ENCODE peak calls at places on chromosomes 16 and 17, in eight cellular contexts. F, O, E, A, S, M, R and V are unnamed samples. For H3K4me1, the result is how much of the 10 kb centered on the place peaks cover.

GRCh38 chr16:48105976-48106375 is 49.8 kb downstream of the ABCC12 start:
- DNase-seq in R (no peak), M (no peak), O (no peak), F (no peak), A (no peak), E (no peak), S (no peak), V (no peak)

GRCh38 chr16:79997257-79997656 is 396.7 kb upstream of the MAF start:
- DNase-seq in M (no peak), R (no peak), F (peak), E (no peak), A (no peak), O (peak), S (no peak), V (no peak)

GRCh38 chr17:18143044-18143936 is 34.7 kb downstream of the MYO15A start:
- DNase-seq in A (no peak), E (no peak), M (peak), O (peak), F (no peak), R (no peak), S (no peak), V (peak)

GRCh38 chr16:1152123-1152638 is 725 bp upstream of the CACNA1H start:
- DNase-seq in E (no peak), F (no peak), M (peak), A (no peak), S (peak), R (no peak), O (peak), V (no peak)

GRCh38 chr17:49637050-49637449 is 40.8 kb downstream of the SPOP start:
- DNase-seq in S (no peak), M (no peak), O (no peak), A (no peak), E (no peak), R (no peak), F (no peak), V (no peak)

GRCh38 chr16:80720759-80721470 is 83.5 kb downstream of the CDYL2 start:
- DNase-seq in A (no peak), O (peak), R (no peak), M (no peak), S (no peak), F (no peak), E (no peak), V (no peak)

GRCh38 chr17:7977039-7977438 is 25.4 kb upstream of the GUCY2D start:
- DNase-seq in F (no peak), S (no peak), M (no peak), A (no peak), O (no peak), E (no peak), R (peak), V (no peak)

GRCh38 chr17:74953129-74953687 is 17.5 kb downstream of the OTOP3 start:
- DNase-seq in A (no peak), S (no peak), F (no peak), E (no peak), R (no peak), M (no peak), O (no peak), V (no peak)

GRCh38 chr16:83118365-83118764 is 491.6 kb downstream of the CDH13 start:
- DNase-seq in O (no peak), F (no peak), M (no peak), E (no peak), S (no peak), R (no peak), A (no peak), V (no peak)

GRCh38 chr17:58932956-58933355 is 173.7 kb downstream of the TRIM37 start:
- DNase-seq in M (no peak), S (no peak), O (no peak), A (no peak), F (no peak), E (no peak), R (no peak), V (no peak)

GRCh38 chr17:54899201-54899600 is 1.5 kb upstream of the TOM1L1 start:
- DNase-seq in O (no peak), A (no peak), S (no peak), R (no peak), F (peak), M (no peak), E (no peak), V (no peak)

GRCh38 chr16:75632857-75633256 is 9.8 kb upstream of the ADAT1 start:
- DNase-seq in M (no peak), F (no peak), A (no peak), E (no peak), S (no peak), O (no peak), R (no peak), V (no peak)

GRCh38 chr16:81076566-81077076 is 417 bp downstream of the C16orf46 start:
- DNase-seq in E (peak), S (peak), A (peak), O (peak), F (peak), R (peak), M (peak), V (no peak)

GRCh38 chr16:87006021-87006420 is 311.2 kb downstream of the C16orf95 start:
- DNase-seq in R (peak), O (no peak), F (no peak), E (no peak), A (no peak), M (no peak), S (no peak), V (no peak)
- H3K4me3 ChIP-seq in R (no peak), O (no peak), F (no peak), E (no peak), A (no peak), M (no peak), S (no peak), V (no peak)

GRCh38 chr17:1724869-1725641 is 551 bp downstream of the WDR81 start:
- DNase-seq in R (no peak), O (no peak), M (no peak), A (no peak), E (no peak), F (peak), S (no peak), V (no peak)

GRCh38 chr17:1727876-1728630 is 3.5 kb downstream of the WDR81 start:
- DNase-seq in F (peak), A (no peak), S (no peak), E (no peak), O (no peak), M (no peak), R (no peak), V (no peak)

GRCh38 chr17:1725642-1726511 is 1.4 kb downstream of the WDR81 start:
- DNase-seq in M (no peak), E (no peak), S (no peak), O (no peak), F (peak), R (no peak), A (no peak), V (no peak)

GRCh38 chr17:1726626-1727257 is 2.2 kb downstream of the WDR81 start:
- DNase-seq in F (no peak), R (no peak), O (no peak), M (no peak), E (no peak), S (no peak), A (no peak), V (no peak)

GRCh38 chr17:1727258-1727789 is 2.8 kb downstream of the WDR81 start:
- DNase-seq in R (no peak), A (no peak), M (no peak), E (no peak), O (no peak), F (no peak), S (no peak), V (no peak)
- H3K4me1 ChIP-seq in R (under half), A (under half), M (under half), E (under half), O (under half), F (under half), S (half or more), V (under half)

GRCh38 chr16:88429387-88430184 is 23.5 kb upstream of the ZFPM1 start:
- DNase-seq in M (no peak), A (no peak), O (no peak), F (no peak), E (no peak), S (no peak), R (no peak), V (no peak)

GRCh38 chr16:88428616-88429386 is 24.3 kb upstream of the ZFPM1 start:
- DNase-seq in M (no peak), R (no peak), A (no peak), F (no peak), E (no peak), S (no peak), O (no peak), V (no peak)

GRCh38 chr16:88430524-88431446 is 22.3 kb upstream of the ZFPM1 start:
- DNase-seq in E (no peak), R (no peak), O (no peak), A (no peak), S (peak), F (no peak), M (no peak), V (no peak)

GRCh38 chr16:88431651-88432050 is 21.4 kb upstream of the ZFPM1 start:
- DNase-seq in F (no peak), S (no peak), E (no peak), R (no peak), M (no peak), O (no peak), A (no peak), V (no peak)

GRCh38 chr16:88430185-88430523 is 22.9 kb upstream of the ZFPM1 start:
- DNase-seq in E (no peak), M (no peak), A (no peak), F (no peak), R (no peak), S (peak), O (no peak), V (no peak)
- H3K4me3 ChIP-seq in E (peak), M (no peak), A (no peak), F (no peak), R (peak), S (peak), O (no peak), V (peak)

DNA sequence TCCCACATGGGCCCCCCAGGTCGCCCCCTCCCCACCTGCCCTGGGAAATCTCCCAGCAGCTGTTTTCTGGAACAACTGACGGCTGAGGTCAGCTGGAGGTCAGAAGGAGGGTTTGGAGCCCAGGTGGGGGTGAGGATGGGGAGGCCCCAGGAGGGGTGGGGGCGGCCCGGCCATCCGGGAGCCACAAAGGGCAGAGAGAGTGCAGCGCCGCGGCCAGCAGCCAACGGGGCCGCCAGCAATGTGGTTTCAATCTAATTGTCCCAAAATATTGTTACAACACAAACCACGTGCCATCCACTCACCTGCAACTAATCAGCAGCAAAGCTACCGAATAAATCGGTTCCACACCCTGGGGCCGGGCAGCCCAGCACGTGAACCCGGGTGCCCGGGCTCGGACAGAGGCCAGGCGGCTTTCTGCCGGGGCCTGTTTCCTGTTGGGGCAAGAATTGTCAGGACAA is 28.3 kb upstream of the SLC38A10 start:
- DNase-seq in O (no peak), A (no peak), M (no peak), F (peak), R (no peak), E (no peak), S (no peak), V (no peak)
- H3K4me1 ChIP-seq in O (under half), A (under half), M (under half), F (under half), R (under half), E (under half), S (under half), V (under half)

DNA sequence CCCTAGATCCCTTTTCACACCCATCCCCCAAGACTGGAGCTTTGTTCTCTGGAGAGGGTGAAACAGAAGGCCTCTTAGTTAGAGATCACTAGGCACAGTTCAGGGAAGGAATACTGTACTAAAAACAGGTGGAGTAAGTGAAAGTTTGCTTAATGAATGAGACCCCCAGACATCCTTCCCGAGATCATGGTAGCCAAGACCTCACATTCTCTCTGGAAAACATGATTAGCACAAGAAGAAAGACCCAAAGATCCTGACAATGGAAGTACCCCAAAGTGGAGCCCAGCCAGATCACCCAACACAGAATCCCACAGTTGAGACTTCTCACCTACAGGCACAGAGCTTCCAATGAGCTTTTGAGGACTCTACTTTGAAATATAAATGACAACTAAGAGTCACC is 3.4 kb upstream of the CMTM4 start:
- DNase-seq in S (no peak), M (no peak), E (no peak), O (no peak), R (no peak), A (no peak), F (no peak), V (no peak)
- H3K4me3 ChIP-seq in S (no peak), M (no peak), E (no peak), O (no peak), R (no peak), A (no peak), F (no peak), V (no peak)

GRCh38 chr17:60395508-60396065 is 3.7 kb upstream of the USP32 start:
- DNase-seq in E (no peak), S (no peak), F (no peak), A (no peak), R (no peak), M (no peak), O (no peak), V (no peak)
- H3K4me1 ChIP-seq in E (under half), S (under half), F (under half), A (under half), R (under half), M (under half), O (under half), V (under half)

GRCh38 chr16:67200491-67200890 is 1.6 kb downstream of the ELMO3 start:
- DNase-seq in R (no peak), E (no peak), M (no peak), A (no peak), F (no peak), S (no peak), O (no peak), V (no peak)
- H3K4me3 ChIP-seq in R (no peak), E (no peak), M (no peak), A (peak), F (no peak), S (no peak), O (no peak), V (no peak)

GRCh38 chr16:89332248-89333245 is 115.0 kb downstream of the ZNF778 start:
- DNase-seq in S (no peak), F (no peak), R (no peak), M (no peak), A (no peak), E (no peak), O (no peak), V (no peak)

GRCh38 chr16:89334050-89334449 is 116.5 kb downstream of the ZNF778 start:
- DNase-seq in E (no peak), S (no peak), M (no peak), A (no peak), R (no peak), O (no peak), F (no peak), V (no peak)

GRCh38 chr16:89331371-89332109 is 114.0 kb downstream of the ZNF778 start:
- DNase-seq in A (no peak), O (no peak), S (no peak), F (no peak), E (no peak), M (no peak), R (no peak), V (no peak)

GRCh38 chr16:89326721-89327120 is 109.2 kb downstream of the ZNF778 start:
- DNase-seq in F (no peak), A (no peak), R (no peak), S (no peak), O (no peak), E (no peak), M (no peak), V (no peak)

DNA sequence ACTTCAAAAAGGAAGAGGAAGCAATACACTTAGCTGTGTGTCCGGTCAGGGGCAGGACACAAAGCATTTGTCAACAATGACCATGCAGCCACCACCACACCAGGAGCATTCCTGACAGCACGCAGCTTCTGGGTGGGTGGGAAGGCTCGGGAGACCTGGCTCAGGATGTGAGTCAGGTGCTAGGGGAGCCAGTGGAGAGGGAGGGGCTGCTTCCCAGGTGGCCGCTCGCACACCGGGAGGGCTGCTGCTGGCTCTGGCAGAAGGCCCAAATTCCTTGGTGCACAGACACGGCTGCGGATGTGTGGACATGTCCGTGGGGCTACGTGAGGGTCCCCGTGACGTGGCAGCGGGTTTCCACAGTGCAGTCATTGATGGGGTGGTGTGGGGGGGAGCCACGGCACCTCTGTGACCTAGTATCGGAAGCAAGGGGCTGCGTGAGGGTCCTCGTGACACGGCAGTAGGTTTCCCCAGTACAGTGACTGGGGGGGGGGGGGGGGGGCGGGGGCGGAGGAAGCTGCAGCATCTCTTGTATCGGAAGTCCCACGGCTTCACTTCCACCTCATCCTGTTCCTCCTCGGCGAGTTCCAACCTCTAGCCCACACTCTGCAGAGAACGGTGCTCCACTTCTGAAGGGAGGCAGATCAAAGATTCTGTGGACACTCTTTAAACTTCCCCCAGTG is 112.8 kb downstream of the ZNF778 start:
- DNase-seq in F (no peak), A (peak), M (peak), E (peak), O (no peak), R (no peak), S (no peak), V (no peak)
- H3K4me1 ChIP-seq in F (half or more), A (half or more), M (half or more), E (half or more), O (under half), R (under half), S (half or more), V (under half)